ENCODE peak calls at places on chromosomes 13 and 19, in five cellular contexts. One of them, this sample, is unnamed.

GRCh38 chr19:7986321-7987083 is 18.9 kb downstream of the ELAVL1 start:
- DNase-seq in IMR-90: peak; percentile 82
- DNase-seq in H9: no peak
- DNase-seq in neuronal stem cell: no peak
- DNase-seq in H1: no peak
- DNase-seq in this sample: no peak

GRCh38 chr19:31554360-31554759 is 205.1 kb upstream of the TSHZ3 start:
- DNase-seq in H1: no peak
- DNase-seq in H9: no peak
- DNase-seq in IMR-90: no peak
- DNase-seq in neuronal stem cell: no peak
- DNase-seq in this sample: no peak

GRCh38 chr19:35712910-35713845 is 4.6 kb upstream of the KMT2B start:
- DNase-seq in IMR-90: no peak
- DNase-seq in H1: peak; percentile 62
- DNase-seq in H9: no peak
- DNase-seq in neuronal stem cell: no peak
- DNase-seq in this sample: no peak

GRCh38 chr13:68995972-68996670 is 1111.5 kb upstream of the ATXN8OS start:
- DNase-seq in H9: no peak
- DNase-seq in IMR-90: no peak
- DNase-seq in H1: no peak
- DNase-seq in neuronal stem cell: no peak
- DNase-seq in this sample: no peak

GRCh38 chr19:36110487-36111199 is at the start of gene OVOL3:
- DNase-seq in H1: peak; percentile 70
- DNase-seq in neuronal stem cell: no peak
- DNase-seq in H9: peak; percentile 80
- DNase-seq in IMR-90: no peak
- DNase-seq in this sample: peak; percentile 60

GRCh38 chr13:41633776-41634175 is 176.4 kb downstream of the RGCC start:
- DNase-seq in H9: no peak
- DNase-seq in H1: no peak
- DNase-seq in neuronal stem cell: no peak
- DNase-seq in IMR-90: no peak
- DNase-seq in this sample: no peak

GRCh38 chr19:38317104-38317612 is 1.4 kb upstream of the YIF1B start:
- DNase-seq in neuronal stem cell: no peak
- DNase-seq in H1: no peak
- DNase-seq in H9: no peak
- DNase-seq in IMR-90: no peak
- DNase-seq in this sample: no peak

GRCh38 chr19:23823952-23824389 is 65.3 kb upstream of the ZNF681 start:
- DNase-seq in H9: peak; percentile 47
- DNase-seq in neuronal stem cell: peak; percentile 0
- DNase-seq in H1: no peak
- DNase-seq in IMR-90: no peak
- DNase-seq in this sample: peak; percentile 87

GRCh38 chr19:49188626-49189200 is 31.1 kb downstream of the TRPM4 start:
- DNase-seq in H1: peak; percentile 62
- DNase-seq in H9: peak; percentile 56
- DNase-seq in neuronal stem cell: no peak
- DNase-seq in IMR-90: no peak
- DNase-seq in this sample: no peak
- H3K18ac ChIP-seq in H1: no peak overlapping the region
- H3K18ac ChIP-seq in H9: no peak overlapping the region
- H3K18ac ChIP-seq in neuronal stem cell: no peak overlapping the region
- H3K18ac ChIP-seq in IMR-90: no peak overlapping the region
- H3K18ac ChIP-seq in this sample: no peak overlapping the region

DNA sequence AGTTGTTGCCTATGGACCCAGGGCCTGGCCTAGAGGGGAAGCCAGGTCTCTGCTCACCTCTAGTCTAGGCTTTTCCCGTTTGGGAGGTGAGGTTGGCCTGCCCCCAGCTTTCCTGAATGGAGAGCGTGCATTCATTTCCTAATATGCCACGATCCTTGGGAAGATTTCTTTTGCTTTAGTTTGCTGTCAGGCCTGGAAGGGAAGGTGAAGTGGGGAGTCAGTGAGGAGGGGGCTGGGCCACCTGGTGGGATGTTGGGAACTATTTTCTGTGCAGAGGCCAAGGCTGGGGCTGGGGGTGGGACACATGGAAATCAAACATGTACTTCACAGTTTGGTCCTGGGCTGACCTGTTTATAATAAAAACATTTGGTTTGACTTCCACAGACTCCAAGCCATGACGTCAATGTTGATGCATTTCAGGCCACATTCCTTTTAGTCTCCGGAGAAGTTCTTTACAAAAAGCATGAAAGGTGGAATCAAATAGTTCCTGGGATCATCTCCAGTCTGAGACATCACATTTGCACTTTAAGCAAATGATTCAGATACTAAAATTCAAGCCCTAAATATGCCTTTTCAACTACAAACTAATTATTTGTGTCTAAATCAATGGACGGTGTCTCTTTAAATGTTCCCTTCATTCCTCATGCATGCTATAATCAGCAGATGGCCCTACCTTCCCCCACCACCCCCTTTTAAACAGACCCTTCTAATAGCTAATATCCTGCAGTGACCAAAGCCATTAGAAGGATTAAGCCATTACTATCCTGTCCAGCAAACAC is 41.5 kb upstream of the MEDAG start:
- DNase-seq in H9: no peak
- DNase-seq in neuronal stem cell: no peak
- DNase-seq in H1: no peak
- DNase-seq in IMR-90: peak; percentile 98
- DNase-seq in this sample: peak; percentile 78
- H3K18ac ChIP-seq in H9: peak overlapping the region; percentile 73
- H3K18ac ChIP-seq in neuronal stem cell: no peak overlapping the region
- H3K18ac ChIP-seq in H1: peak overlapping the region; percentile 64
- H3K18ac ChIP-seq in IMR-90: peak overlapping the region; percentile 100
- H3K18ac ChIP-seq in this sample: no peak overlapping the region

GRCh38 chr13:49789961-49790360 is 2.5 kb downstream of the KPNA3 start:
- DNase-seq in neuronal stem cell: no peak
- DNase-seq in IMR-90: no peak
- DNase-seq in H9: no peak
- DNase-seq in H1: no peak
- DNase-seq in this sample: no peak

GRCh38 chr13:49791214-49791752 is 1.2 kb downstream of the KPNA3 start:
- DNase-seq in H9: no peak
- DNase-seq in neuronal stem cell: no peak
- DNase-seq in H1: no peak
- DNase-seq in IMR-90: peak; percentile 35
- DNase-seq in this sample: peak; percentile 74

GRCh38 chr13:49791753-49792549 is 531 bp downstream of the KPNA3 start:
- DNase-seq in H1: peak; percentile 64
- DNase-seq in H9: peak; percentile 49
- DNase-seq in IMR-90: peak; percentile 36
- DNase-seq in neuronal stem cell: peak; percentile 54
- DNase-seq in this sample: peak; percentile 66

GRCh38 chr13:49792550-49793324 is at the start of gene KPNA3:
- DNase-seq in H9: peak; percentile 96
- DNase-seq in H1: peak; percentile 91
- DNase-seq in neuronal stem cell: peak; percentile 93
- DNase-seq in IMR-90: peak; percentile 96
- DNase-seq in this sample: peak; percentile 97
- H3K18ac ChIP-seq in H9: peak within 1 kb of the TSS; percentile 64
- H3K18ac ChIP-seq in H1: peak within 1 kb of the TSS; percentile 95
- H3K18ac ChIP-seq in neuronal stem cell: peak within 1 kb of the TSS; percentile 99
- H3K18ac ChIP-seq in IMR-90: peak within 1 kb of the TSS; percentile 80
- H3K18ac ChIP-seq in this sample: peak within 1 kb of the TSS; percentile 72

DNA sequence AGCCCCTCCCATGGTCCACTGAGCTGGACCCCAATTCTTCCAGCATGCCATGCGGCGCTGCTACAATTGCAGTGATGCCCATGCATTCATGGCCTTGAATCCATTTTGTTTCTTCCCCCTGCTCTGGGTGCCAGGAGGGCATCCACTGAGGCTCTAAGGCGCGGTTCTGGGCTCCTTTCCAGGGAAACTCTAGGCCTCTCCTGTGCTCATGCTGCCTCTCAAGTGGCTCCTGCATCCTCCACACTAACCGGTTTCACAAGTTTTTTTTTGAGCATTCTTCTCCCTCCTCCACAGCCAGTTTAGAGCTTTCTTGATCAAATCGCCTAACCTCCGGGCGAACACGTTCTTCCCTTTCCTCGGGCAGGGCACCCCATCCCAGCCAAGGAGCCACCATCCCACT is 69.1 kb upstream of the FLT1 start:
- DNase-seq in IMR-90: no peak
- DNase-seq in neuronal stem cell: no peak
- DNase-seq in H9: no peak
- DNase-seq in H1: no peak
- DNase-seq in this sample: no peak
- H3K18ac ChIP-seq in IMR-90: no peak overlapping the region
- H3K18ac ChIP-seq in neuronal stem cell: no peak overlapping the region
- H3K18ac ChIP-seq in H9: no peak overlapping the region
- H3K18ac ChIP-seq in H1: no peak overlapping the region
- H3K18ac ChIP-seq in this sample: no peak overlapping the region

GRCh38 chr19:3064011-3064330 is 1.7 kb upstream of the TLE5 start:
- DNase-seq in IMR-90: no peak
- DNase-seq in H1: no peak
- DNase-seq in neuronal stem cell: no peak
- DNase-seq in H9: no peak
- DNase-seq in this sample: no peak

GRCh38 chr19:3059653-3060052 is 2.6 kb downstream of the TLE5 start:
- DNase-seq in H9: no peak
- DNase-seq in neuronal stem cell: no peak
- DNase-seq in IMR-90: no peak
- DNase-seq in H1: no peak
- DNase-seq in this sample: no peak

GRCh38 chr19:3062165-3063105 is at the start of gene TLE5:
- DNase-seq in H9: no peak
- DNase-seq in neuronal stem cell: no peak
- DNase-seq in H1: peak; percentile 56
- DNase-seq in IMR-90: no peak
- DNase-seq in this sample: peak; percentile 38

GRCh38 chr19:3060852-3061182 is 1.5 kb downstream of the TLE5 start:
- DNase-seq in IMR-90: no peak
- DNase-seq in H1: no peak
- DNase-seq in neuronal stem cell: no peak
- DNase-seq in H9: no peak
- DNase-seq in this sample: no peak

GRCh38 chr19:3061214-3062161 is 807 bp downstream of the TLE5 start:
- DNase-seq in IMR-90: peak; percentile 17
- DNase-seq in H1: no peak
- DNase-seq in neuronal stem cell: no peak
- DNase-seq in H9: no peak
- DNase-seq in this sample: no peak
- H3K18ac ChIP-seq in IMR-90: peak overlapping the region; percentile 36
- H3K18ac ChIP-seq in H1: peak overlapping the region; percentile 71
- H3K18ac ChIP-seq in neuronal stem cell: peak overlapping the region; percentile 95
- H3K18ac ChIP-seq in H9: peak overlapping the region; percentile 14
- H3K18ac ChIP-seq in this sample: peak overlapping the region; percentile 91

GRCh38 chr13:79779761-79780160 is 298.8 kb downstream of the NDFIP2 start:
- DNase-seq in H9: no peak
- DNase-seq in IMR-90: peak; percentile 51
- DNase-seq in neuronal stem cell: peak; percentile 24
- DNase-seq in H1: no peak
- DNase-seq in this sample: peak; percentile 72

GRCh38 chr13:79786176-79786575 is 305.2 kb downstream of the NDFIP2 start:
- DNase-seq in H1: no peak
- DNase-seq in H9: no peak
- DNase-seq in neuronal stem cell: no peak
- DNase-seq in IMR-90: no peak
- DNase-seq in this sample: no peak

GRCh38 chr13:79781829-79782540 is 301.0 kb downstream of the NDFIP2 start:
- DNase-seq in H9: no peak
- DNase-seq in IMR-90: peak; percentile 55
- DNase-seq in neuronal stem cell: no peak
- DNase-seq in H1: no peak
- DNase-seq in this sample: no peak

GRCh38 chr13:79780240-79780639 is 299.3 kb downstream of the NDFIP2 start:
- DNase-seq in H1: no peak
- DNase-seq in H9: no peak
- DNase-seq in IMR-90: peak; percentile 42
- DNase-seq in neuronal stem cell: no peak
- DNase-seq in this sample: no peak

GRCh38 chr13:79782541-79783216 is 301.7 kb downstream of the NDFIP2 start:
- DNase-seq in IMR-90: peak; percentile 77
- DNase-seq in H9: peak; percentile 84
- DNase-seq in neuronal stem cell: peak; percentile 85
- DNase-seq in H1: peak; percentile 66
- DNase-seq in this sample: peak; percentile 94
- H3K18ac ChIP-seq in IMR-90: peak overlapping the region; percentile 37
- H3K18ac ChIP-seq in H9: peak overlapping the region; percentile 48
- H3K18ac ChIP-seq in neuronal stem cell: no peak overlapping the region
- H3K18ac ChIP-seq in H1: no peak overlapping the region
- H3K18ac ChIP-seq in this sample: peak overlapping the region; percentile 88